ENCODE peak calls at places on chromosome 11, in five cellular contexts. Z is stomach; Y is BE2C; D is CD4-positive, CD25-positive, alpha-beta regulatory T cell; X is Peyer's patch. E is an unnamed sample.

GRCh38 chr11:44861829-44862545 is 88.7 kb downstream of the TP53I11 start:
- DNase-seq in Z (peak; percentile 58), Y (peak; percentile 46), D (peak; percentile 18), X (peak; percentile 52), E (peak; percentile 81)

GRCh38 chr11:120272303-120272702 is 32.4 kb downstream of the POU2F3 start:
- DNase-seq in Z (no peak), Y (peak; percentile 41), D (no peak), X (no peak), E (no peak)

GRCh38 chr11:14567064-14567651 is 47.0 kb upstream of the PSMA1 start:
- DNase-seq in Z (no peak), Y (no peak), D (no peak), X (no peak), E (no peak)

GRCh38 chr11:132895340-132895739 is 637.0 kb downstream of the OPCML start:
- DNase-seq in Z (no peak), Y (no peak), D (no peak), X (no peak), E (no peak)

GRCh38 chr11:128643661-128644060 is 50.2 kb upstream of the FLI1 start:
- DNase-seq in Z (no peak), Y (no peak), D (no peak), X (no peak), E (no peak)

GRCh38 chr11:18027475-18027874 is 14.6 kb upstream of the SERGEF start:
- DNase-seq in Z (no peak), Y (no peak), D (no peak), X (no peak), E (no peak)

GRCh38 chr11:93123351-93123898 is 74.4 kb downstream of the SLC36A4 start:
- DNase-seq in Z (peak; percentile 86), Y (peak; percentile 28), D (no peak), X (no peak), E (no peak)

GRCh38 chr11:94563176-94563847 is 3.9 kb upstream of the PIWIL4 start:
- DNase-seq in Z (no peak), Y (no peak), D (no peak), X (no peak), E (no peak)

GRCh38 chr11:76709756-76710155 is 39.2 kb upstream of the LRRC32 start:
- DNase-seq in Z (no peak), Y (no peak), D (no peak), X (no peak), E (no peak)

GRCh38 chr11:126357055-126357962 is 1.8 kb downstream of the ST3GAL4 start:
- DNase-seq in Z (no peak), Y (no peak), D (no peak), X (no peak), E (no peak)

GRCh38 chr11:68584097-68584496 is 100.2 kb upstream of the GAL start:
- DNase-seq in Z (peak; percentile 40), Y (peak; percentile 79), D (peak; percentile 11), X (peak; percentile 44), E (peak; percentile 29)

GRCh38 chr11:124327775-124328174 is 7.8 kb upstream of the OR8D2 start:
- DNase-seq in Z (no peak), Y (no peak), D (no peak), X (no peak), E (no peak)

GRCh38 chr11:76781861-76782500 is 1.2 kb upstream of the TSKU start:
- DNase-seq in Z (no peak), Y (no peak), D (no peak), X (no peak), E (no peak)

GRCh38 chr11:87324817-87325489 is 287.2 kb downstream of the TMEM135 start:
- DNase-seq in Z (no peak), Y (no peak), D (no peak), X (no peak), E (no peak)

GRCh38 chr11:693415-693831 is 1.6 kb downstream of the DEAF1 start:
- DNase-seq in Z (no peak), Y (no peak), D (no peak), X (no peak), E (no peak)

GRCh38 chr11:88103337-88104206 is 71.7 kb downstream of the RAB38 start:
- DNase-seq in Z (no peak), Y (peak; percentile 66), D (no peak), X (no peak), E (peak; percentile 18)

GRCh38 chr11:46914363-46914762 is 4.0 kb downstream of the LRP4 start:
- DNase-seq in Z (no peak), Y (peak; percentile 15), D (no peak), X (no peak), E (no peak)

GRCh38 chr11:95154514-95154913 is 64.9 kb downstream of the ENDOD1 start:
- DNase-seq in Z (peak; percentile 38), Y (peak; percentile 74), D (peak; percentile 35), X (peak; percentile 63), E (no peak)

GRCh38 chr11:31645747-31646146 is 136.2 kb downstream of the ELP4 start:
- DNase-seq in Z (no peak), Y (no peak), D (no peak), X (no peak), E (no peak)

GRCh38 chr11:80103149-80103859 is 662.5 kb upstream of the TENM4 start:
- DNase-seq in Z (no peak), Y (no peak), D (no peak), X (no peak), E (no peak)

GRCh38 chr11:17588721-17589120 is 41.7 kb downstream of the OTOG start:
- DNase-seq in Z (no peak), Y (no peak), D (no peak), X (no peak), E (no peak)

GRCh38 chr11:538431-539051 is 1.2 kb downstream of the LRRC56 start:
- DNase-seq in Z (no peak), Y (no peak), D (no peak), X (no peak), E (no peak)

GRCh38 chr11:43830928-43831440 is 49.6 kb upstream of the ALKBH3 start:
- DNase-seq in Z (peak; percentile 25), Y (peak; percentile 39), D (no peak), X (no peak), E (no peak)

GRCh38 chr11:5380740-5381342 is 2.8 kb upstream of the OR51M1 start:
- DNase-seq in Z (peak; percentile 54), Y (peak; percentile 30), D (no peak), X (no peak), E (peak; percentile 1)

GRCh38 chr11:132852361-132852760 is 679.9 kb downstream of the OPCML start:
- DNase-seq in Z (no peak), Y (no peak), D (no peak), X (no peak), E (no peak)

GRCh38 chr11:19735512-19735911 is 22.9 kb downstream of the NAV2 start:
- DNase-seq in Z (no peak), Y (no peak), D (no peak), X (no peak), E (no peak)

GRCh38 chr11:73225001-73225686 is 7.1 kb downstream of the P2RY2 start:
- DNase-seq in Z (no peak), Y (no peak), D (no peak), X (no peak), E (no peak)

GRCh38 chr11:73225851-73226250 is 7.8 kb downstream of the P2RY2 start:
- DNase-seq in Z (no peak), Y (no peak), D (no peak), X (no peak), E (no peak)

GRCh38 chr11:73221996-73222395 is 3.9 kb downstream of the P2RY2 start:
- DNase-seq in Z (no peak), Y (no peak), D (no peak), X (no peak), E (no peak)

GRCh38 chr11:73226297-73227006 is 8.4 kb downstream of the P2RY2 start:
- DNase-seq in Z (no peak), Y (no peak), D (no peak), X (no peak), E (no peak)

DNA sequence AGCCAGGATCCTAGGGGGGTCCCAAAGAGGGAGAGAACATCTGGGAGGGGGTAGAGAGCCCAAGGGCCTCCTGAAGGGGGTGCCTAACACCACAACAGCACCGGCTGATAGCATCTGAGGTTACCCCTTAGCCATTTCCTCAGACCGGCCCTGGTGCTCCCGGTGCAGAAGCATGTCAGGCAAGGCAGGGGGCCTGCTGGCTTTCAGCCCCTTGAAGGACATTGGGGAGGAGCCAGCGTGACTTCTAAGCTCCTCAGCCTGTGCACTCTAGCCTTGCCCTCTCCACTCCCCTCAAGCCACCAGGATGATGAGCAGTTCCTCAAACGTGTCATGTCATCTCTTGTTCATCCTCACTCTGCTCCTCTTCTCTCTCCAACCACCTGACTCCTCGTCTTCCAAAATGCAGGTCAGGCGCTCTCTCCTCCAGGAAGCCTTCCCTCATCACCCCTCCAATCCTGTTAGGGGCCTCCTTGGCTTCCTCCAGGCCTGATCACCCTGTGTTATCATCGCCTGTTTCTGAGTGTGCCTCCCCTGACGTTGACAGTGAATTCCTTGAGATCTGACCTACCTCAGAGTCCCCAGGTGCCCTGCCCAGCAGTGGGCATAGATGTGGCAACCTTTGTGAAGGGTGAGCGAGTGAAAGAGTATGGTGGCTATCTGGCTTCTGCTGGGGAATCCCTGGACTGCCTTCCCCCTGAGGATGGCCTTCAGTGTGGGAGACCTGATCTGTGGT is 6.1 kb downstream of the P2RY2 start:
- DNase-seq in Z (no peak), Y (peak; percentile 2), D (no peak), X (no peak), E (no peak)
- H3K4me1 ChIP-seq in Z (peaks cover 7% of the 10 kb centered on the region), Y (no peaks in the 10 kb centered on the region), D (no peaks in the 10 kb centered on the region), X (no peaks in the 10 kb centered on the region), E (no peaks in the 10 kb centered on the region)

DNA sequence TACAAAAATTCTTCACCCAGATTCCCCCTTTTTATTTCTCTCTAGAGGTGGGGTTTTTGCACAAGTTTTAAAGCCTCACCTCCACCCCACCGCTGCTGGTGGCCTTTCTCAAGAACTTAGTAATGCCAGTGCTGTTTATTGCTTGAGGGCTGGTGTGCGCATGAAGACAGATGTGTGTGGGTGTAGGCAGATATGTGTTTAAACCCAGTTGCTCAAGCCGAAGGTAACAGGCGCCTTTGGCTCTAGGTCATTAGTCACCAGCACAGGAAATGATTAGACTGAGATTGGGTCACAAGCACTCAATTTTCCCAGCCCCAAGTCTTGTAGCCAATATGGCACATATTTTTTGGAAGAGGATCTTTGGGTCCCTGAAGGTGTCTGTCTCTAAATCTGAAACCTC is 2.7 kb upstream of the CLMP start:
- DNase-seq in Z (no peak), Y (no peak), D (no peak), X (no peak), E (no peak)
- H3K4me3 ChIP-seq in Z (no peak overlapping the region), Y (no peak overlapping the region), D (no peak overlapping the region), X (no peak overlapping the region), E (no peak overlapping the region)

DNA sequence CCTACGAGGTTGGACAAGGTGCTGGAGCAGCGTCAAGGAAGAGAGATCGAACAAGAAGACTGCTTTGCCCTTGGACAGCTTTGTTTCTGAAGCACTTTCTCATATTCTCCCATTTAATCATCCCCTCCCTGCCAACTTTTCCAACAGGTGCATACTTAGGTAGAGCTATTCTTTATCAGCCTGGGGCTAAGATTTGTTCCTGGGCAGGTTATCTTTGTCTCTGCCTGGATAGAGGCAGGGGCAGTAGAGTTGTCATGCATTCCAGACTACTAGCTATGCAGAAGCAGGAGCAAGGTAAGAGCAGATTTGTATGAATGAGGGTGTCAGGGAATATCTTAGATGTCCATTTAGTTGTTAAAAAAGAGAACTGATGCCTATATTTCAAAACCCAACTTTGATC is 82.3 kb downstream of the PTPRJ start:
- DNase-seq in Z (no peak), Y (no peak), D (no peak), X (no peak), E (no peak)
- H3K4me1 ChIP-seq in Z (peaks cover 61% of the 10 kb centered on the region), Y (no peaks in the 10 kb centered on the region), D (peaks cover 51% of the 10 kb centered on the region), X (no peaks in the 10 kb centered on the region), E (peaks cover 13% of the 10 kb centered on the region)

GRCh38 chr11:32838505-32839274 is 9.0 kb downstream of the PRRG4 start:
- DNase-seq in Z (no peak), Y (no peak), D (no peak), X (no peak), E (no peak)
- H3K4me3 ChIP-seq in Z (no peak overlapping the region), Y (no peak overlapping the region), D (no peak overlapping the region), X (no peak overlapping the region), E (no peak overlapping the region)

GRCh38 chr11:12024314-12024926 is 16.0 kb upstream of the DKK3 start:
- DNase-seq in Z (no peak), Y (no peak), D (no peak), X (no peak), E (no peak)
- H3K4me1 ChIP-seq in Z (peaks cover 21% of the 10 kb centered on the region), Y (no peaks in the 10 kb centered on the region), D (no peaks in the 10 kb centered on the region), X (no peaks in the 10 kb centered on the region), E (no peaks in the 10 kb centered on the region)